ENCODE peak calls at places on chromosome 12, in nine cellular contexts. X is stimulated activated CD8-positive, alpha-beta memory T cell treated with anti-CD3 and anti-CD28 coated beads, Interleukin-7, amount 100 ng/mL, for 24 hours; U is epithelial cell of esophagus; K is HTR-8/SVneo; L is cerebellum; W is ureter; V is naive thymus-derived CD4-positive, alpha-beta T cell; F is dorsolateral prefrontal cortex; P is iPS DF 19.7. T is an unnamed sample.

GRCh38 chr12:124861898-124862676 is 1.6 kb downstream of the SCARB1 start:
- DNase-seq in X (no peak), U (no peak), K (no peak), L (no peak), W (no peak), V (no peak), F (no peak), P (no peak), T (no peak)

GRCh38 chr12:96197503-96198272 is 3.5 kb downstream of the ELK3 start:
- DNase-seq in X (no peak), U (peak; percentile 98), K (no peak), L (no peak), W (no peak), V (no peak), F (no peak), P (no peak), T (no peak)

GRCh38 chr12:47236109-47236714 is 156.5 kb upstream of the AMIGO2 start:
- DNase-seq in X (no peak), U (peak; percentile 87), K (peak; percentile 51), L (no peak), W (no peak), V (no peak), F (no peak), P (no peak), T (no peak)

GRCh38 chr12:58358369-58358768 is 417.0 kb downstream of the ATP23 start:
- DNase-seq in X (no peak), U (no peak), K (no peak), L (no peak), W (no peak), V (no peak), F (no peak), P (no peak), T (no peak)

GRCh38 chr12:49244161-49244560 is 20.7 kb upstream of the TUBA1C start:
- DNase-seq in X (no peak), U (no peak), K (no peak), L (no peak), W (no peak), V (no peak), F (no peak), P (no peak), T (no peak)

GRCh38 chr12:123056053-123056452 is 75.6 kb downstream of the ARL6IP4 start:
- DNase-seq in X (no peak), U (no peak), K (peak; percentile 26), L (no peak), W (no peak), V (no peak), F (no peak), P (no peak), T (no peak)

GRCh38 chr12:89225401-89225800 is 126.9 kb downstream of the DUSP6 start:
- DNase-seq in X (peak; percentile 49), U (peak; percentile 97), K (peak; percentile 14), L (no peak), W (peak; percentile 49), V (peak; percentile 66), F (no peak), P (no peak), T (no peak)

GRCh38 chr12:52907092-52907810 is 2.4 kb upstream of the KRT8 start:
- DNase-seq in X (no peak), U (peak; percentile 81), K (no peak), L (no peak), W (peak; percentile 87), V (no peak), F (no peak), P (no peak), T (no peak)

GRCh38 chr12:27237790-27238771 is 6.0 kb upstream of the STK38L start:
- DNase-seq in X (no peak), U (no peak), K (no peak), L (no peak), W (no peak), V (peak; percentile 23), F (no peak), P (no peak), T (no peak)

GRCh38 chr12:2963154-2963759 is 4.1 kb downstream of the TEAD4 start:
- DNase-seq in X (no peak), U (no peak), K (no peak), L (no peak), W (no peak), V (no peak), F (no peak), P (no peak), T (no peak)

GRCh38 chr12:31323466-31324115 is 2.4 kb downstream of the SINHCAF start:
- DNase-seq in X (peak; percentile 17), U (no peak), K (no peak), L (no peak), W (peak; percentile 44), V (no peak), F (no peak), P (no peak), T (no peak)

GRCh38 chr12:24823808-24824515 is 124.9 kb downstream of the BCAT1 start:
- DNase-seq in X (no peak), U (no peak), K (no peak), L (no peak), W (no peak), V (no peak), F (no peak), P (no peak), T (no peak)

GRCh38 chr12:48160807-48161206 is 3.5 kb upstream of the ASB8 start:
- DNase-seq in X (no peak), U (no peak), K (no peak), L (no peak), W (no peak), V (no peak), F (peak; percentile 47), P (no peak), T (no peak)

GRCh38 chr12:126651133-126651532 is 1585.9 kb downstream of the AACS start:
- DNase-seq in X (no peak), U (no peak), K (no peak), L (no peak), W (no peak), V (no peak), F (no peak), P (no peak), T (no peak)

GRCh38 chr12:120012067-120012621 is 23.1 kb downstream of the BICDL1 start:
- DNase-seq in X (peak; percentile 44), U (peak; percentile 24), K (no peak), L (peak; percentile 31), W (no peak), V (peak; percentile 78), F (no peak), P (no peak), T (peak; percentile 8)

GRCh38 chr12:18382486-18382885 is 121.2 kb downstream of the PIK3C2G start:
- DNase-seq in X (no peak), U (no peak), K (peak; percentile 5), L (no peak), W (no peak), V (no peak), F (no peak), P (no peak), T (no peak)

GRCh38 chr12:50074936-50075807 is 10.0 kb upstream of the SMARCD1 start:
- DNase-seq in X (peak; percentile 68), U (peak; percentile 74), K (peak; percentile 88), L (peak; percentile 90), W (peak; percentile 88), V (peak; percentile 69), F (peak; percentile 86), P (no peak), T (peak; percentile 75)